ENCODE peak calls at places on chromosomes 2 and 18, in four cellular contexts. V is AML-193, A is Daoy, J is AG04450. W is an unnamed sample.

GRCh38 chr2:20465716-20466391 is 19.0 kb downstream of the RHOB start:
- DNase-seq in A (no peak), V (no peak), J (no peak), W (no peak)

GRCh38 chr2:17518212-17519154 is at the start of gene RAD51AP2:
- DNase-seq in V (no peak), J (peak), A (peak), W (peak)

GRCh38 chr2:121547646-121548045 is 17.0 kb downstream of the RNU4ATAC start:
- DNase-seq in J (no peak), V (no peak), A (no peak), W (no peak)

GRCh38 chr2:138356178-138356577 is 145.4 kb upstream of the SPOPL start:
- DNase-seq in V (no peak), A (no peak), J (no peak), W (peak)

GRCh38 chr2:241820625-241821384 is 11.8 kb downstream of the NEU4 start:
- DNase-seq in J (no peak), V (no peak), A (no peak), W (no peak)

GRCh38 chr2:191927319-191927867 is 80.5 kb upstream of the CAVIN2 start:
- DNase-seq in A (peak), J (no peak), V (no peak), W (peak)

GRCh38 chr2:174931724-174932123 is 73.5 kb downstream of the CHN1 start:
- DNase-seq in V (no peak), A (peak), J (peak), W (peak)

GRCh38 chr18:65750421-65751144 is at the start of gene CDH7:
- DNase-seq in V (no peak), J (no peak), A (no peak), W (no peak)

GRCh38 chr2:66228128-66228547 is 206.8 kb upstream of the MEIS1 start:
- DNase-seq in J (no peak), A (no peak), V (no peak), W (no peak)

GRCh38 chr18:13375302-13376255 is 157.0 kb downstream of the LDLRAD4 start:
- DNase-seq in A (peak), V (no peak), J (peak), W (peak)

GRCh38 chr2:18531198-18531597 is 29.3 kb downstream of the RDH14 start:
- DNase-seq in A (no peak), J (no peak), V (no peak), W (no peak)

GRCh38 chr2:137420744-137421143 is 543.5 kb upstream of the HNMT start:
- DNase-seq in A (no peak), V (no peak), J (no peak), W (peak)

GRCh38 chr2:217585362-217585761 is 417.4 kb downstream of the TNS1 start:
- DNase-seq in V (no peak), A (no peak), J (no peak), W (no peak)

GRCh38 chr2:237774811-237775553 is 23.6 kb upstream of the RBM44 start:
- DNase-seq in V (peak), A (peak), J (no peak), W (peak)

GRCh38 chr2:229679393-229680125 is 34.8 kb downstream of the DNER start:
- DNase-seq in J (no peak), A (peak), V (no peak), W (no peak)

GRCh38 chr18:8619835-8620577 is 10.8 kb downstream of the RAB12 start:
- DNase-seq in A (no peak), J (no peak), V (no peak), W (no peak)

GRCh38 chr2:233803994-233804393 is 25.9 kb downstream of the MROH2A start:
- DNase-seq in J (no peak), V (no peak), A (no peak), W (no peak)

GRCh38 chr2:145985517-145985916 is 1465.6 kb upstream of the ZEB2 start:
- DNase-seq in J (no peak), V (no peak), A (no peak), W (peak)

GRCh38 chr2:85756195-85756594 is 2.4 kb downstream of the ATOH8 start:
- DNase-seq in A (no peak), J (no peak), V (no peak), W (no peak)

GRCh38 chr2:15145046-15145817 is 415.9 kb downstream of the NBAS start:
- DNase-seq in J (no peak), V (no peak), A (peak), W (no peak)

GRCh38 chr2:235605999-235606715 is 112.3 kb downstream of the AGAP1 start:
- DNase-seq in J (peak), A (no peak), V (no peak), W (peak)

GRCh38 chr2:205696541-205697441 is 14.5 kb downstream of the NRP2 start:
- DNase-seq in J (no peak), A (peak), V (no peak), W (peak)

GRCh38 chr2:98832172-98832571 is 101.2 kb upstream of the MGAT4A start:
- DNase-seq in A (no peak), V (no peak), J (no peak), W (no peak)

GRCh38 chr18:59996370-59996966 is 96.7 kb downstream of the PMAIP1 start:
- DNase-seq in J (peak), V (no peak), A (peak), W (peak)

GRCh38 chr2:232894251-232894650 is 24.2 kb downstream of the SNORC start:
- DNase-seq in V (no peak), A (no peak), J (no peak), W (no peak)

GRCh38 chr2:23286765-23287155 is 98.2 kb upstream of the KLHL29 start:
- DNase-seq in J (no peak), A (peak), V (no peak), W (peak)

GRCh38 chr2:62570861-62571698 is 65.1 kb upstream of the TMEM17 start:
- DNase-seq in V (no peak), A (no peak), J (no peak), W (no peak)

GRCh38 chr2:25381502-25381901 is 39.8 kb upstream of the DNMT3A start:
- DNase-seq in V (no peak), A (no peak), J (no peak), W (no peak)

GRCh38 chr2:207337234-207338219 is 171.8 kb upstream of the KLF7 start:
- DNase-seq in V (no peak), J (no peak), A (peak), W (peak)

GRCh38 chr18:5197032-5197434 is at the start of gene AKAIN1:
- DNase-seq in J (no peak), V (no peak), A (peak), W (peak)

GRCh38 chr2:164671664-164672396 is 50.5 kb upstream of the GRB14 start:
- DNase-seq in J (no peak), V (no peak), A (no peak), W (no peak)

GRCh38 chr18:28718696-28719095 is 541.8 kb upstream of the CDH2 start:
- DNase-seq in J (no peak), V (no peak), A (no peak), W (no peak)

GRCh38 chr18:23114171-23114881 is 21.0 kb upstream of the CABLES1 start:
- DNase-seq in A (no peak), V (no peak), J (no peak), W (peak)

GRCh38 chr2:40150206-40150765 is 301.6 kb downstream of the SLC8A1 start:
- DNase-seq in A (no peak), J (no peak), V (no peak), W (no peak)

GRCh38 chr18:75553021-75553420 is 125.5 kb upstream of the SMIM21 start:
- DNase-seq in V (no peak), A (no peak), J (no peak), W (no peak)

W was measured in iris pigment epithelial cell.